ENCODE peak calls at places on chromosomes 11 and 22, in nine cellular contexts. Y, J, S, F, R, N, T, P and U are unnamed samples.

GRCh38 chr11:133934599-133935550 is 21.9 kb downstream of the IGSF9B start:
- DNase-seq in Y (no peak), J (no peak), S (no peak), F (no peak), R (no peak), N (no peak), T (no peak), P (no peak), U (peak)

GRCh38 chr11:69915501-69916250 is 96.5 kb upstream of the FGF3 start:
- DNase-seq in Y (no peak), J (peak), S (peak), F (peak), R (peak), N (peak), T (peak), P (peak), U (peak)

GRCh38 chr11:131254254-131254653 is 116.2 kb upstream of the NTM start:
- DNase-seq in Y (no peak), J (no peak), S (no peak), F (no peak), R (no peak), N (no peak), T (no peak), P (no peak), U (no peak)

GRCh38 chr11:28659716-28660348 is 551.6 kb downstream of the METTL15 start:
- DNase-seq in Y (no peak), J (no peak), S (no peak), F (no peak), R (no peak), N (no peak), T (no peak), P (no peak), U (no peak)

GRCh38 chr22:48494968-48495750 is 1332.5 kb downstream of the BRD1 start:
- DNase-seq in Y (peak), J (no peak), S (no peak), F (no peak), R (no peak), N (no peak), T (peak), P (no peak), U (no peak)

GRCh38 chr11:40759341-40759740 is 700.1 kb downstream of the LRRC4C start:
- DNase-seq in Y (no peak), J (no peak), S (no peak), F (no peak), R (no peak), N (no peak), T (no peak), P (no peak), U (no peak)

GRCh38 chr11:86101941-86102407 is 33.1 kb upstream of the PICALM start:
- DNase-seq in Y (no peak), J (no peak), S (no peak), F (no peak), R (no peak), N (no peak), T (no peak), P (no peak), U (no peak)

GRCh38 chr22:29536411-29536810 is 17.1 kb downstream of the THOC5 start:
- DNase-seq in Y (no peak), J (no peak), S (no peak), F (no peak), R (no peak), N (no peak), T (no peak), P (no peak), U (no peak)

GRCh38 chr22:26669060-26669481 is 11.7 kb downstream of the MIAT start:
- DNase-seq in Y (no peak), J (no peak), S (no peak), F (no peak), R (peak), N (no peak), T (no peak), P (no peak), U (no peak)

GRCh38 chr11:61671527-61671926 is 8.7 kb upstream of the DAGLA start:
- DNase-seq in Y (no peak), J (no peak), S (no peak), F (peak), R (peak), N (no peak), T (no peak), P (no peak), U (no peak)

GRCh38 chr11:46724088-46724487 is 5.1 kb downstream of the F2 start:
- DNase-seq in Y (no peak), J (peak), S (no peak), F (no peak), R (no peak), N (no peak), T (no peak), P (no peak), U (no peak)

GRCh38 chr11:45110562-45110961 is 35.9 kb upstream of the PRDM11 start:
- DNase-seq in Y (no peak), J (no peak), S (peak), F (peak), R (peak), N (peak), T (peak), P (peak), U (no peak)

GRCh38 chr11:46235777-46236688 is 41.4 kb upstream of the CREB3L1 start:
- DNase-seq in Y (no peak), J (no peak), S (no peak), F (no peak), R (no peak), N (no peak), T (no peak), P (no peak), U (no peak)

GRCh38 chr11:118144869-118145268 is 7.8 kb downstream of the SCN4B start:
- DNase-seq in Y (no peak), J (no peak), S (no peak), F (no peak), R (no peak), N (no peak), T (no peak), P (no peak), U (no peak)

GRCh38 chr11:118144301-118144701 is 8.3 kb downstream of the SCN4B start:
- DNase-seq in Y (no peak), J (no peak), S (no peak), F (no peak), R (no peak), N (no peak), T (peak), P (no peak), U (no peak)

GRCh38 chr11:118146554-118146953 is 6.1 kb downstream of the SCN4B start:
- DNase-seq in Y (no peak), J (no peak), S (no peak), F (no peak), R (no peak), N (no peak), T (no peak), P (no peak), U (no peak)

GRCh38 chr11:118143661-118144185 is 8.9 kb downstream of the SCN4B start:
- DNase-seq in Y (no peak), J (no peak), S (no peak), F (no peak), R (no peak), N (no peak), T (peak), P (no peak), U (no peak)

DNA sequence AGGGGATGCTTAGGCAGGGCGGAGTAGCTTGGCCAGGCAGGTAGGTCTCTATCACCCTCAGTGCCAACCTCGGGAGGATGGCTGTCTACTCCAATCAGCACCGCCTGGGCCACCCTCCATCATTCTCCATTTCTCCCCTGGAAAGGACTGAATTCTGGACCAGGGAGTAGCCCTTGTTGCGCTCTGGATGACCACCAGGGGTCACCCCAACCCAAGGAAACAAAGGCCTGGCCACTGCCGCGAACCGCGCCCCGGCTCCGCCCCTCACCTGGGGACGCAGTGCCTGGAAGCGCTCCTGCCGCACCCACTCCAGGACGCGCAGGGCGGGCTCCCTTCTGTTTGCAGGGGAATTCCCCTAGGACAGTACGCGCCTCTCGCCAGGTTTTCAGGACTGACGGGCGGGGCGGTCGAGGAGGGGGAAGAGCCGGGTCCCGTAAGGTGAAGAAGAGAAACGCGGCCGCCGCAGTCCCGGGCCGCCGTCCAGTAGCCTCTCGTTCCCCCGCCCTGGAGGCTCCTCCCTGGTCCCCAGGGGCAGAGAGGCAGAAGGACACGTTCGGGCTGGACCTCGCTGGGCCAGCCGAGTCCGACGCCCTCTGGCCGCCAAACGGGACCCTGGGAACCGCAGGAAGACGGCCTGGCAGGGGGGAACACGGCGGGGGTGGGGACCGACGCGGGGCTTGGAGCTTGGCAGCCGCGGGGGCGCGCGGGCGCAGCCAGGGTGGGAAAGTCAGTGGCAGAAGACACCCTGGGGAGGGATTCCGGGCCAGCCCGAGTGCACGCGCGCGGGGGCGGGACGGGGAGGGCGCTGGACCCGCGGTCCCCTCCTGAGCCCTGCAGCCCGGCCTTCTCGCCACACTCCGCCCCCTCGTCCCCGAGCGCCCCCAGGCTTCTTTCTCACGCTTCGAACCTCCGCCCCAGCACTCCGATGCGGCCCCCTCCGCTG is 7.1 kb downstream of the SCN4B start:
- DNase-seq in Y (peak), J (peak), S (peak), F (peak), R (peak), N (peak), T (peak), P (peak), U (peak)
- TF ChIP-seq POLR2A in Y (no peak), J (no peak), S (no peak), F (no peak), R (peak), N (no peak), T (no peak), P (peak), U (no peak)

DNA sequence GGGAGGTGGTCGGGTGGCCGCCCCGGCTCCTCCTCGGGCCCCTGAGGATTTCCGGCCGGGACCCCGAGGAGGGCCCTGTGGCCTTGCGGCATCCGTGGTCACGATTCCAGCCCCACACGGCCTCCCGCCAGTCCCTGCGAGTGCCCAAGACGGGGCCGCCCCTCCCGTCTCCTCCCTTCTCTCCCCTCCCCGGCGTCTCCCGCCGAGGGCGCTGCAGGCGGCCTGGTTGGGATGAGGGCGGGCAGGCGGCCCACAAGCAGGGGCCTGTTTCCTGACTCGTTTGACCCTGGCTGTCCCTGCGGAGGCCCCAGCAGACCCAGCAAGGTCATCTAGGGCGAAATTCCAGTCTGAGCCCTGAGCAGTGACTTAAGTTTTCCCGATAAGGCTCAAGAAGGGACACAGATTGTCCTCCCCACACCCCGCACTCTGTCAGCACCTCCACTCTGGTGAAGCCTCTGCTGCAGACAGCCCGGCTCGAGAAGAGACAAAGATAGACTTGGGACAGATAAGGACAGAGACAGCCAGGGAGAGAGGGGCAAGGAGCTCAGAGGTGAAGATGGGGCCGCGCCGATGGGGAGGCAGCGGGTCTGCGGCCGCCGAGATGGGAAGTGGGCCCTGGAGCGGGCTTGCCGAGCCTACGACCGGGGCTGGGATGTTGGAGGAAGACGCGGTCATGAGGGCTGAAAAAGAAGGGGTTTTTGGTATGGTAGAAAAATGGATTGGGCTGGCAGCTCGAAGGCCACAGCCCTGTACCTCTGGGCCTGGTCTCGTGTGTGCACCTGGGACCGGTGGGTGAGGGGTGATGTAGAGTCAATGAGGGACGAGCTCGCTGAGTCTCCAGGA is 95.0 kb downstream of the SWAP70 start:
- DNase-seq in Y (peak), J (peak), S (peak), F (peak), R (peak), N (peak), T (peak), P (peak), U (peak)
- TF ChIP-seq POLR2A in Y (no peak), J (no peak), S (no peak), F (peak), R (peak), N (no peak), T (no peak), P (peak), U (peak)

GRCh38 chr22:41091139-41092022 is 1.0 kb upstream of the EP300 start:
- DNase-seq in Y (peak), J (peak), S (peak), F (peak), R (peak), N (peak), T (peak), P (peak), U (peak)
- TF ChIP-seq POLR2A in Y (peak), J (peak), S (peak), F (peak), R (peak), N (peak), T (peak), P (peak), U (peak)

DNA sequence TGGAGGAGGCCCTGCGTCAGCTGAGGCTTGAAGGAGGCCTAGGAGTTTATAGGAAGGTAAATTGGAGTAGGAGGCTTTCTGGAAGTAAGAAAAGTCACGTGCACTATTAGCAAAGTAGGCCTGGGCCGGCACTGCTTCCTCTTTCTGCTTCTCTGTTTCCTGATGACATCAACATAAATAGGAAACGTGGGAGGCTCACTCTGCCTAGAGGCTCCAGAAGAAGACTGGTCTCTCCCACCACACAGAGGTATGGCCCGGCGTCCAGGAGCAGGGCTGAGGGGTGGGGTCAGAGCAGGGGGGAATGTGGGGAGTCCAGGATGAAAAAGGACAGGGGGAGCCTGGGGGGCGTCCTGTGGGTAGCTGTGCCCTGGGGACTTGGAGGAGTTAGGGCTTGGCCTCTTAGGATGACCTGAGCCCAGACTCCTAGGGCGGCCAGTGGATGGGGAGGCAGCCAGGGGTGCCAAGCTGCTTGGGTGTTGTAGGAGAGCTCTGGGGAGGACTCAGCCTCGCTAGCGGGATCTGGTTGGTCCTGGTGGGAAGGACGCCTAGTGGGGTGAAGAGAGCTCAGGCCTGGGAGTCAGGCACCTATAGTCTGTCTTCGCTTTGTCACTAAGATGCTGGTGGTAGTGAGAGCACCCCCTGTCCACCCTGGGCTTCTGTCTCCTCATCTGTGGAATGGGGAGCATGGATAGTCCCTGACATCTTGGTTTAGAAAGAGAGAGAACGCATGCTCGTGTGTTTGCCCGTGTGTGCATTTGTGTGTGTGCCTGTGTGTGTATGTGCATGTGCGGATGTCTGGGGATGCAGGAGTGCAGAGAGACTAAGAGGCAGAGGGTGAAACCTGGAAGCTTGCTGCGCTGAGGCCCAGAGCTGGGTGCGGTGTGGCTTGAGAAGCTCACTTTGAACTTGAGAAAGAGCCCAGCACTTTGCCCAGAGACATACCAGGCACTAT is at the start of gene CSF2RB:
- DNase-seq in Y (peak), J (no peak), S (no peak), F (no peak), R (peak), N (no peak), T (peak), P (no peak), U (no peak)
- TF ChIP-seq POLR2A in Y (no peak), J (no peak), S (no peak), F (no peak), R (no peak), N (no peak), T (no peak), P (no peak), U (no peak)

DNA sequence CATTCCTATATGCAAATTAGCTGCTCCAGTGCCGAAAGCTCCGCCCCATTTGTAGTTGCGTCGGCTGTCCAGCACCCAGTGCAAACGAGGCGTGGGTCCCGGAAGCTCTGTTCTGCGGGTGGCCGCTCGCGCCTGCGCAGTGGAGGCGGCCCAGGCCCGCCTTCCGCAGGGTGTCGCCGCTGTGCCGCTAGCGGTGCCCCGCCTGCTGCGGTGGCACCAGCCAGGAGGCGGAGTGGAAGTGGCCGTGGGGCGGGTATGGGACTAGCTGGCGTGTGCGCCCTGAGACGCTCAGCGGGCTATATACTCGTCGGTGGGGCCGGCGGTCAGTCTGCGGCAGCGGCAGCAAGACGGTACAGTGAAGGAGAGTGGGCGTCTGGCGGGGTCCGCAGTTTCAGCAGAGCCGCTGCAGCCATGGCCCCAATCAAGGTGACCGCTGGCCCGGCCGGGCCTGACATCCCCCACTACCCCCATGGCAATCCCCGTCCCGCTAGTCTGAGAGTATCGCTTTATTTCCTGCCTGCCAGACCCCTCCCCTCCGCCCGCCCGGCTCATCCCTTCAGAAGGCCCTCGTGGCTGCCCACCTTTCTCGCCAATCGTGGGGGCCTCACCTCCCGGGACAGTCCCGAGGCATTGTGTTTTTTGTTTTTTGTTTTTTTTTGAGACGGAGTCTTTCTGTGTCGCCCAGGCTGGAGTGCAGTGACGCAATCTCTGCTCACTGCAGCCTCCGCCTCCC is at the start of gene PRDX5:
- DNase-seq in Y (peak), J (peak), S (peak), F (peak), R (peak), N (peak), T (peak), P (peak), U (peak)
- TF ChIP-seq POLR2A in Y (peak), J (peak), S (peak), F (peak), R (peak), N (peak), T (peak), P (peak), U (peak)

GRCh38 chr11:83174008-83174407 is 17.1 kb downstream of the PCF11 start:
- DNase-seq in Y (no peak), J (no peak), S (no peak), F (no peak), R (no peak), N (no peak), T (no peak), P (no peak), U (no peak)
- TF ChIP-seq POLR2A in Y (no peak), J (no peak), S (no peak), F (no peak), R (no peak), N (no peak), T (no peak), P (no peak), U (no peak)

DNA sequence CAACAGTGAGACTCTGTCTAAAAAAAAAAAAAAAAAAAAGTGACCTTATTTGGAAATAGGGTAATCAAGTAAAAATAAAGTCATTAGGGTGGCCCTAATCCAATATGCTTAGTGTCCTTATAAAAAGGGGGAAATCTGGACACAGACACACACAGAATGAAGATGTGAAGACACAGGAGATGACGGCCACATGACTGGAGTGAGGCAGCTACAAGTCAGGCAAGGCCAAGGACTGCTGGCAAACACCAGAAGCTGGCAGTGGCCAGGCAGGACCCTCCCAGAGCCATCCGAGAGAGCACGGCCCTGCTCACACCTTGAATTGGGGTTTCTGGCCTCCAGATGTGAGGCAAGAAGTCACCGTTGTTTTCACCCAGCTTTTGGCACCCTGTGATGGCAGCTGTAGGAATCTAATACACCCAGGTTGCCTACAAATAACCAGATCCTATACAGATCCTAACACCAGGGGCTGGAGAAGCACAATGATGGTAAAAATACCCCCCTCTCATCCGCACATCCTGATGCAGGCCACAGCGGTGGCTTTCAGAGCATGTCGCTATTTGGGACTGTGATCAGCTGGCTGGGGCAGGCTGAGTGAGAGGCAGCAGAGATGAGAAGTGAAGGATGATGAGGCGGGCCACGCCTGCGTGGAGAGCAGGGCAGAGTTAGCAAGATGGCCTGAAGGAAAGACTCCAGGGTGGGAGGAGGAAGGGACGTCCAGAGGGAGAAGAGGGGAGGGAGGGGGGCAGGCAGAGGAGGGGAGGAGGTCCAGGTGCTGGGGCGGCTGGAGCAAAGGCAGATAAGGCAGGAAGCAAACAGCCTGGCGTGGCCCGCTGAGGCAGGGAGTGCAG is 28.8 kb downstream of the LRFN4 start:
- DNase-seq in Y (no peak), J (no peak), S (no peak), F (no peak), R (no peak), N (no peak), T (no peak), P (no peak), U (no peak)
- TF ChIP-seq POLR2A in Y (no peak), J (no peak), S (no peak), F (peak), R (no peak), N (no peak), T (no peak), P (no peak), U (no peak)

GRCh38 chr11:18313985-18314763 is 7.8 kb downstream of the HPS5 start:
- DNase-seq in Y (no peak), J (no peak), S (no peak), F (no peak), R (no peak), N (no peak), T (no peak), P (no peak), U (no peak)
- TF ChIP-seq POLR2A in Y (no peak), J (no peak), S (no peak), F (no peak), R (no peak), N (no peak), T (no peak), P (no peak), U (no peak)